ENCODE peak calls at places on chromosome 21, in nine cellular contexts. K, S, W, N, V, C, I, G and A are unnamed samples.

GRCh38 chr21:14995695-14996490 is 68.9 kb downstream of the NRIP1 start:
- DNase-seq in K (no peak), S (no peak), W (peak), N (no peak), V (no peak), C (no peak), I (no peak), G (no peak), A (no peak)

GRCh38 chr21:21547368-21547953 is 549.3 kb downstream of the NCAM2 start:
- DNase-seq in K (no peak), S (no peak), W (no peak), N (no peak), V (no peak), C (no peak), I (no peak), G (no peak), A (no peak)

GRCh38 chr21:34582506-34583150 is 32.3 kb downstream of the RCAN1 start:
- DNase-seq in K (peak), S (no peak), W (peak), N (no peak), V (no peak), C (no peak), I (no peak), G (peak), A (no peak)

GRCh38 chr21:46544003-46544402 is 60.9 kb downstream of the S100B start:
- DNase-seq in K (no peak), S (no peak), W (no peak), N (peak), V (no peak), C (no peak), I (no peak), G (no peak), A (no peak)

GRCh38 chr21:14541840-14542495 is 4.1 kb downstream of the SAMSN1 start:
- DNase-seq in K (no peak), S (no peak), W (no peak), N (no peak), V (no peak), C (peak), I (no peak), G (no peak), A (no peak)

GRCh38 chr21:36508948-36509347 is 29.0 kb upstream of the CLDN14 start:
- DNase-seq in K (no peak), S (no peak), W (no peak), N (no peak), V (no peak), C (no peak), I (no peak), G (no peak), A (no peak)

GRCh38 chr21:44773291-44773932 is 28.2 kb downstream of the UBE2G2 start:
- DNase-seq in K (no peak), S (no peak), W (no peak), N (no peak), V (no peak), C (no peak), I (no peak), G (peak), A (no peak)

GRCh38 chr21:15552914-15553491 is 176.8 kb upstream of the USP25 start:
- DNase-seq in K (no peak), S (peak), W (peak), N (no peak), V (no peak), C (no peak), I (no peak), G (no peak), A (no peak)

GRCh38 chr21:33089439-33089838 is 19.5 kb downstream of the OLIG1 start:
- DNase-seq in K (no peak), S (no peak), W (no peak), N (no peak), V (no peak), C (no peak), I (no peak), G (no peak), A (no peak)